ENCODE peak calls at places on chromosomes 2 and 18, in nine cellular contexts. Y is AML-193, Z is T47D, S is neural progenitor cell, O is iPS DF 6.9, V is ureter, P is tibial nerve, M is renal cortical epithelial cell, D is aorta. K is an unnamed sample.

GRCh38 chr18:12820526-12820925 is 63.5 kb downstream of the PTPN2 start:
- DNase-seq in Y (no peak), Z (no peak), S (no peak), O (no peak), V (no peak), P (no peak), M (no peak), D (no peak), K (no peak)

GRCh38 chr2:119416299-119416923 is 15.2 kb upstream of the TMEM37 start:
- DNase-seq in Y (no peak), Z (no peak), S (no peak), O (no peak), V (no peak), P (no peak), M (no peak), D (no peak), K (no peak)

GRCh38 chr18:41604964-41605363 is 350.1 kb upstream of the PIK3C3 start:
- DNase-seq in Y (no peak), Z (no peak), S (no peak), O (no peak), V (no peak), P (no peak), M (no peak), D (no peak), K (no peak)

GRCh38 chr2:233831861-233832260 is 22.5 kb downstream of the HJURP start:
- DNase-seq in Y (no peak), Z (no peak), S (no peak), O (no peak), V (no peak), P (no peak), M (no peak), D (peak), K (no peak)

GRCh38 chr2:43178602-43179542 is 47.5 kb downstream of the ZFP36L2 start:
- DNase-seq in Y (peak), Z (peak), S (peak), O (no peak), V (peak), P (peak), M (peak), D (peak), K (no peak)

GRCh38 chr2:119782308-119783027 is 22.7 kb downstream of the PTPN4 start:
- DNase-seq in Y (no peak), Z (no peak), S (no peak), O (no peak), V (no peak), P (no peak), M (no peak), D (no peak), K (no peak)

GRCh38 chr2:231037202-231037730 is at the start of gene C2orf72:
- DNase-seq in Y (no peak), Z (no peak), S (peak), O (no peak), V (no peak), P (no peak), M (no peak), D (no peak), K (no peak)

GRCh38 chr18:29157057-29157780 is 980.3 kb upstream of the CDH2 start:
- DNase-seq in Y (no peak), Z (no peak), S (no peak), O (no peak), V (no peak), P (no peak), M (peak), D (no peak), K (no peak)

GRCh38 chr2:195795879-195796278 is 138.9 kb downstream of the SLC39A10 start:
- DNase-seq in Y (no peak), Z (peak), S (no peak), O (no peak), V (no peak), P (no peak), M (peak), D (no peak), K (no peak)

GRCh38 chr2:190637331-190637734 is 11.6 kb upstream of the NAB1 start:
- DNase-seq in Y (peak), Z (no peak), S (no peak), O (no peak), V (no peak), P (no peak), M (peak), D (no peak), K (no peak)

GRCh38 chr18:26073742-26074141 is 16.7 kb downstream of the SS18 start:
- DNase-seq in Y (no peak), Z (no peak), S (no peak), O (no peak), V (no peak), P (no peak), M (no peak), D (no peak), K (no peak)

GRCh38 chr18:78902795-78903435 is 76.7 kb upstream of the SALL3 start:
- DNase-seq in Y (no peak), Z (no peak), S (no peak), O (no peak), V (no peak), P (no peak), M (no peak), D (no peak), K (no peak)

GRCh38 chr2:166612214-166612613 is 118.2 kb upstream of the SCN7A start:
- DNase-seq in Y (no peak), Z (no peak), S (no peak), O (no peak), V (no peak), P (no peak), M (peak), D (no peak), K (no peak)

GRCh38 chr18:26574958-26575864 is 26.9 kb upstream of the KCTD1 start:
- DNase-seq in Y (no peak), Z (peak), S (peak), O (no peak), V (peak), P (no peak), M (peak), D (peak), K (no peak)

GRCh38 chr2:218219934-218220333 is 2.9 kb downstream of the ARPC2 start:
- DNase-seq in Y (peak), Z (no peak), S (no peak), O (no peak), V (no peak), P (no peak), M (no peak), D (no peak), K (no peak)

GRCh38 chr18:62282188-62282629 is 42.9 kb upstream of the TNFRSF11A start:
- DNase-seq in Y (no peak), Z (no peak), S (no peak), O (no peak), V (no peak), P (no peak), M (no peak), D (no peak), K (no peak)

GRCh38 chr18:32920796-32921787 is 148.3 kb upstream of the KLHL14 start:
- DNase-seq in Y (peak), Z (no peak), S (no peak), O (no peak), V (no peak), P (no peak), M (peak), D (no peak), K (peak)

GRCh38 chr18:905948-906415 is 1.3 kb downstream of the ADCYAP1 start:
- DNase-seq in Y (no peak), Z (no peak), S (peak), O (no peak), V (no peak), P (no peak), M (no peak), D (no peak), K (no peak)

GRCh38 chr2:181356526-181356925 is 100.7 kb upstream of the ITGA4 start:
- DNase-seq in Y (no peak), Z (no peak), S (no peak), O (no peak), V (no peak), P (no peak), M (no peak), D (no peak), K (no peak)

GRCh38 chr2:9574314-9574713 is 18.7 kb upstream of the ADAM17 start:
- DNase-seq in Y (no peak), Z (no peak), S (no peak), O (no peak), V (no peak), P (no peak), M (peak), D (no peak), K (peak)

GRCh38 chr18:40534748-40535147 is 1420.3 kb upstream of the PIK3C3 start:
- DNase-seq in Y (no peak), Z (no peak), S (no peak), O (no peak), V (no peak), P (no peak), M (peak), D (no peak), K (no peak)

GRCh38 chr2:62306751-62307468 is 111.0 kb downstream of the B3GNT2 start:
- DNase-seq in Y (peak), Z (peak), S (peak), O (no peak), V (peak), P (no peak), M (peak), D (no peak), K (no peak)

GRCh38 chr2:236963631-236964030 is 122.1 kb upstream of the COPS8 start:
- DNase-seq in Y (no peak), Z (no peak), S (no peak), O (no peak), V (no peak), P (no peak), M (no peak), D (no peak), K (no peak)

GRCh38 chr2:36478999-36479398 is 119.0 kb downstream of the FEZ2 start:
- DNase-seq in Y (no peak), Z (no peak), S (no peak), O (no peak), V (no peak), P (no peak), M (no peak), D (no peak), K (no peak)

GRCh38 chr2:47264183-47264582 is 109.1 kb upstream of the STPG4 start:
- DNase-seq in Y (no peak), Z (no peak), S (peak), O (no peak), V (no peak), P (no peak), M (no peak), D (no peak), K (no peak)

GRCh38 chr2:233241803-233242202 is 9.7 kb upstream of the ATG16L1 start:
- DNase-seq in Y (no peak), Z (no peak), S (no peak), O (no peak), V (no peak), P (no peak), M (no peak), D (no peak), K (no peak)

GRCh38 chr2:234423884-234424283 is 73.0 kb downstream of the ARL4C start:
- DNase-seq in Y (no peak), Z (no peak), S (no peak), O (no peak), V (no peak), P (no peak), M (no peak), D (no peak), K (no peak)

GRCh38 chr2:240460781-240461431 is 25.4 kb downstream of the GPC1 start:
- DNase-seq in Y (no peak), Z (no peak), S (no peak), O (no peak), V (peak), P (no peak), M (no peak), D (peak), K (no peak)

GRCh38 chr2:217216982-217217381 is 357.1 kb upstream of the TNP1 start:
- DNase-seq in Y (no peak), Z (no peak), S (no peak), O (no peak), V (no peak), P (no peak), M (no peak), D (no peak), K (no peak)

GRCh38 chr2:143856973-143857372 is 662.9 kb downstream of the ZEB2 start:
- DNase-seq in Y (no peak), Z (no peak), S (no peak), O (no peak), V (no peak), P (no peak), M (no peak), D (no peak), K (no peak)

GRCh38 chr18:3060667-3061580 is 48.0 kb upstream of the LPIN2 start:
- DNase-seq in Y (no peak), Z (no peak), S (no peak), O (no peak), V (no peak), P (no peak), M (peak), D (no peak), K (no peak)

GRCh38 chr18:26086959-26087358 is 3.5 kb downstream of the SS18 start:
- DNase-seq in Y (no peak), Z (no peak), S (no peak), O (no peak), V (no peak), P (no peak), M (no peak), D (no peak), K (no peak)

GRCh38 chr18:53457068-53457467 is 767.4 kb downstream of the MBD2 start:
- DNase-seq in Y (no peak), Z (no peak), S (no peak), O (no peak), V (no peak), P (no peak), M (peak), D (no peak), K (no peak)

GRCh38 chr2:238287702-238288649 is at the start of gene PER2:
- DNase-seq in Y (peak), Z (peak), S (peak), O (no peak), V (peak), P (peak), M (peak), D (peak), K (peak)

GRCh38 chr2:28717339-28717758 is 34.3 kb upstream of the PPP1CB start:
- DNase-seq in Y (peak), Z (no peak), S (no peak), O (no peak), V (no peak), P (peak), M (peak), D (peak), K (peak)

GRCh38 chr2:241142593-241142992 is 6.7 kb downstream of the PASK start:
- DNase-seq in Y (no peak), Z (no peak), S (no peak), O (no peak), V (no peak), P (no peak), M (no peak), D (no peak), K (no peak)

GRCh38 chr2:85862426-85862825 is 26.4 kb downstream of the ST3GAL5 start:
- DNase-seq in Y (no peak), Z (no peak), S (no peak), O (no peak), V (no peak), P (no peak), M (no peak), D (no peak), K (no peak)